ENCODE peak calls at places on chromosomes 12 and 14, in eight cellular contexts. L, C, X, H, F, G, P and V are unnamed samples.

GRCh38 chr12:19882418-19882817 is 443.1 kb downstream of the AEBP2 start:
- DNase-seq in L (no peak), P (no peak), H (no peak), G (no peak), F (no peak), X (no peak), C (peak), V (no peak)

GRCh38 chr14:23559010-23559920 is 3.2 kb downstream of the THTPA start:
- DNase-seq in L (no peak), X (peak), C (peak), F (peak), G (no peak), H (peak), P (no peak), V (peak)

GRCh38 chr12:93677195-93678064 is at the start of gene CRADD:
- DNase-seq in X (peak), L (peak), P (peak), F (peak), C (peak), H (peak), G (peak), V (peak)

GRCh38 chr14:89493877-89494634 is 77.0 kb upstream of the FOXN3 start:
- DNase-seq in G (no peak), P (no peak), X (no peak), F (no peak), H (no peak), C (no peak), L (no peak), V (no peak)

GRCh38 chr12:118307069-118307954 is 65.4 kb downstream of the TAOK3 start:
- DNase-seq in C (no peak), X (peak), F (peak), P (no peak), H (no peak), G (no peak), L (no peak), V (no peak)

GRCh38 chr12:29153231-29153630 is 4.2 kb downstream of the FAR2 start:
- DNase-seq in C (no peak), L (no peak), X (no peak), H (no peak), P (no peak), G (no peak), F (no peak), V (no peak)

GRCh38 chr14:75428230-75429104 is 645 bp downstream of the JDP2 start:
- DNase-seq in L (no peak), X (no peak), P (no peak), C (peak), F (peak), G (peak), H (no peak), V (no peak)

GRCh38 chr12:55935742-55936151 is 4.8 kb downstream of the DGKA start:
- DNase-seq in L (no peak), C (peak), G (peak), P (no peak), X (no peak), F (peak), H (no peak), V (no peak)

GRCh38 chr14:39469094-39469710 is 37.0 kb upstream of the FBXO33 start:
- DNase-seq in L (no peak), P (no peak), G (no peak), H (peak), C (peak), F (peak), X (no peak), V (no peak)

GRCh38 chr14:104875811-104876210 is 10.7 kb downstream of the CEP170B start:
- DNase-seq in L (no peak), C (peak), G (no peak), P (no peak), F (no peak), X (no peak), H (no peak), V (no peak)

GRCh38 chr14:64089920-64090319 is 204.3 kb downstream of the ESR2 start:
- DNase-seq in X (no peak), G (no peak), P (no peak), F (no peak), C (no peak), H (no peak), L (no peak), V (no peak)

GRCh38 chr12:67484788-67485480 is 163.6 kb upstream of the DYRK2 start:
- DNase-seq in F (no peak), H (no peak), L (no peak), P (no peak), G (no peak), X (no peak), C (no peak), V (no peak)

GRCh38 chr12:10721654-10722501 is 1.2 kb downstream of the YBX3 start:
- DNase-seq in G (peak), C (peak), F (peak), H (peak), L (peak), X (peak), P (peak), V (peak)

GRCh38 chr12:80016684-80017083 is 81.8 kb upstream of the PPP1R12A start:
- DNase-seq in X (no peak), P (no peak), C (no peak), F (no peak), L (no peak), H (no peak), G (no peak), V (no peak)

GRCh38 chr12:7915911-7916403 is 20.0 kb downstream of the SLC2A3 start:
- DNase-seq in H (no peak), P (no peak), X (no peak), L (no peak), G (no peak), F (peak), C (no peak), V (no peak)

GRCh38 chr14:39267592-39268112 is 33.9 kb downstream of the MIA2 start:
- DNase-seq in G (peak), C (no peak), L (no peak), P (no peak), H (peak), X (no peak), F (no peak), V (no peak)

GRCh38 chr12:87960557-87960956 is 68.6 kb downstream of the C12orf50 start:
- DNase-seq in L (no peak), C (no peak), P (no peak), X (no peak), F (no peak), G (no peak), H (no peak), V (no peak)

GRCh38 chr14:100832311-100832960 is 6.5 kb downstream of the MEG3 start:
- DNase-seq in L (no peak), G (no peak), P (no peak), X (no peak), F (no peak), H (no peak), C (peak), V (no peak)

GRCh38 chr12:6774557-6775062 is 2.3 kb downstream of the LAG3 start:
- DNase-seq in G (no peak), H (no peak), F (peak), L (no peak), C (no peak), X (no peak), P (no peak), V (peak)

GRCh38 chr12:45615268-45615667 is 114.2 kb upstream of the ARID2 start:
- DNase-seq in X (no peak), P (no peak), G (no peak), F (no peak), C (no peak), H (no peak), L (no peak), V (no peak)

GRCh38 chr14:22811752-22812151 is 3.5 kb downstream of the SLC7A7 start:
- DNase-seq in G (no peak), F (no peak), P (no peak), H (no peak), C (no peak), L (no peak), X (no peak), V (no peak)